ENCODE peak calls at places on chromosomes 16 and 17, in nine cellular contexts. O is Right ventricle myocardium superior; E is caudate nucleus; C is bronchial epithelial cell; V is tibial artery; B is GM13977; H is activated naive CD8-positive, alpha-beta T cell treated with anti-CD3 and anti-CD28 coated beads for 36 hours; F is Caco-2; P is activated CD4-positive, alpha-beta T cell treated with anti-CD3 and anti-CD28 coated beads, Interleukin-2, amount 50 U/mL, for 1 hour. Q is an unnamed sample.

GRCh38 chr16:87583453-87584131 is 18.7 kb upstream of the JPH3 start:
- DNase-seq in F (no peak), O (no peak), C (no peak), P (no peak), E (no peak), B (no peak), V (peak; percentile 75), H (no peak), Q (no peak)

GRCh38 chr17:33498069-33498468 is 205.0 kb upstream of the ASIC2 start:
- DNase-seq in B (no peak), F (no peak), V (no peak), O (no peak), P (no peak), H (no peak), E (no peak), C (no peak), Q (no peak)

GRCh38 chr17:44363613-44364159 is at the start of gene FAM171A2:
- DNase-seq in E (peak; percentile 34), B (peak; percentile 95), V (peak; percentile 67), P (peak; percentile 63), C (no peak), H (peak; percentile 83), F (peak; percentile 83), O (peak; percentile 79), Q (peak; percentile 67)

GRCh38 chr16:87924041-87924851 is 12.1 kb downstream of the CA5A start:
- DNase-seq in E (no peak), F (no peak), B (peak; percentile 90), V (no peak), C (peak; percentile 51), O (no peak), H (no peak), P (no peak), Q (no peak)

GRCh38 chr16:2372684-2373083 is 32.2 kb upstream of the ABCA3 start:
- DNase-seq in B (no peak), F (no peak), P (no peak), H (no peak), E (no peak), O (no peak), V (no peak), C (no peak), Q (no peak)

GRCh38 chr17:19991252-19991885 is 13.7 kb upstream of the AKAP10 start:
- DNase-seq in F (no peak), H (no peak), O (no peak), B (no peak), C (no peak), V (no peak), P (no peak), E (no peak), Q (no peak)

GRCh38 chr16:48608452-48608851 is 1.5 kb downstream of the N4BP1 start:
- DNase-seq in P (no peak), H (no peak), B (peak; percentile 69), F (no peak), O (no peak), E (no peak), V (no peak), C (peak; percentile 80), Q (peak; percentile 65)

GRCh38 chr17:78735832-78736525 is 46.1 kb downstream of the CYTH1 start:
- DNase-seq in P (no peak), B (no peak), H (no peak), O (no peak), F (peak; percentile 77), V (no peak), E (no peak), C (peak; percentile 92), Q (peak; percentile 60)

GRCh38 chr17:49371178-49371834 is 9.3 kb upstream of the ZNF652 start:
- DNase-seq in V (no peak), E (no peak), C (peak; percentile 12), F (no peak), O (no peak), P (no peak), B (no peak), H (no peak), Q (no peak)

GRCh38 chr17:55005520-55005919 is 37.0 kb downstream of the STXBP4 start:
- DNase-seq in C (peak; percentile 35), O (no peak), E (no peak), P (no peak), H (no peak), B (peak; percentile 3), V (no peak), F (peak; percentile 24), Q (no peak)

GRCh38 chr17:76432712-76433336 is 20.1 kb downstream of the UBE2O start:
- DNase-seq in C (peak; percentile 40), O (no peak), P (no peak), V (no peak), H (no peak), E (no peak), B (no peak), F (peak; percentile 18), Q (no peak)

GRCh38 chr17:61635913-61636432 is 45.0 kb upstream of the NACA2 start:
- DNase-seq in H (peak; percentile 18), B (peak; percentile 12), V (no peak), P (peak; percentile 39), E (no peak), C (peak; percentile 49), F (peak; percentile 67), O (no peak), Q (peak; percentile 48)

GRCh38 chr17:36722121-36722902 is 120.9 kb downstream of the MRM1 start:
- DNase-seq in P (peak; percentile 72), B (peak; percentile 94), C (no peak), F (peak; percentile 24), H (peak; percentile 86), E (peak; percentile 55), V (no peak), O (peak; percentile 77), Q (peak; percentile 79)

GRCh38 chr16:10447289-10447688 is 61.4 kb downstream of the ATF7IP2 start:
- DNase-seq in V (no peak), H (no peak), P (no peak), C (no peak), B (no peak), O (no peak), E (no peak), F (no peak), Q (no peak)

GRCh38 chr17:9142772-9143494 is 121.6 kb downstream of the NTN1 start:
- DNase-seq in E (no peak), P (no peak), V (no peak), B (no peak), H (no peak), O (no peak), C (no peak), F (no peak), Q (no peak)

GRCh38 chr17:58671969-58672368 is 19.9 kb downstream of the TEX14 start:
- DNase-seq in C (no peak), F (no peak), E (no peak), O (no peak), B (no peak), V (no peak), H (no peak), P (no peak), Q (no peak)

GRCh38 chr17:79011451-79012147 is 2.0 kb upstream of the CANT1 start:
- DNase-seq in V (no peak), B (no peak), H (no peak), E (no peak), O (no peak), C (peak; percentile 91), P (no peak), F (peak; percentile 33), Q (no peak)

GRCh38 chr16:77993111-77993571 is 29.2 kb upstream of the CLEC3A start:
- DNase-seq in H (no peak), O (no peak), P (no peak), C (no peak), V (no peak), F (no peak), E (no peak), B (no peak), Q (no peak)

GRCh38 chr17:12296120-12296727 is 275.5 kb downstream of the MAP2K4 start:
- DNase-seq in H (no peak), C (no peak), B (no peak), E (no peak), P (no peak), O (peak; percentile 43), V (no peak), F (no peak), Q (no peak)

GRCh38 chr16:89473791-89474414 is 16.5 kb downstream of the ANKRD11 start:
- DNase-seq in B (no peak), C (peak; percentile 82), F (no peak), V (no peak), O (no peak), E (peak; percentile 13), P (no peak), H (no peak), Q (peak; percentile 49)

GRCh38 chr16:8740775-8741355 is 56.6 kb downstream of the TMEM186 start:
- DNase-seq in B (no peak), F (no peak), E (no peak), O (no peak), V (no peak), C (no peak), H (no peak), P (no peak), Q (no peak)

GRCh38 chr17:57735707-57736106 is 9.4 kb downstream of the CCDC182 start:
- DNase-seq in B (peak; percentile 31), E (no peak), C (peak; percentile 7), P (no peak), F (peak; percentile 40), H (no peak), V (no peak), O (no peak), Q (no peak)

GRCh38 chr16:13779676-13780075 is 140.3 kb upstream of the ERCC4 start:
- DNase-seq in P (no peak), F (no peak), E (no peak), C (no peak), H (no peak), O (no peak), B (no peak), V (no peak), Q (no peak)

GRCh38 chr17:1563786-1564613 is 1.4 kb upstream of the PITPNA start:
- DNase-seq in H (no peak), V (no peak), F (no peak), C (no peak), O (no peak), B (no peak), E (no peak), P (no peak), Q (no peak)

GRCh38 chr17:81537856-81538555 is 9.8 kb downstream of the FSCN2 start:
- DNase-seq in C (no peak), H (no peak), F (no peak), V (no peak), O (no peak), P (no peak), B (no peak), E (no peak), Q (no peak)

GRCh38 chr16:50266337-50267091 is at the start of gene ADCY7:
- DNase-seq in F (no peak), C (peak; percentile 69), E (peak; percentile 19), V (peak; percentile 82), H (peak; percentile 88), P (peak; percentile 87), B (peak; percentile 78), O (peak; percentile 86), Q (peak; percentile 92)

GRCh38 chr16:3256146-3256875 is at the start of gene MEFV:
- DNase-seq in B (no peak), V (no peak), E (no peak), P (no peak), F (no peak), H (no peak), C (peak; percentile 10), O (no peak), Q (no peak)

GRCh38 chr17:56681561-56682266 is 88.2 kb downstream of the NOG start:
- DNase-seq in E (no peak), C (peak; percentile 93), V (no peak), B (no peak), O (no peak), H (peak; percentile 39), F (no peak), P (no peak), Q (no peak)

GRCh38 chr17:63944736-63945499 is 12.8 kb upstream of the CD79B start:
- DNase-seq in E (no peak), O (no peak), P (no peak), V (no peak), F (no peak), H (no peak), B (no peak), C (no peak), Q (no peak)

GRCh38 chr16:30942421-30942796 is 6.5 kb upstream of the ORAI3 start:
- DNase-seq in B (no peak), E (no peak), C (no peak), P (no peak), F (no peak), H (no peak), O (no peak), V (no peak), Q (no peak)

GRCh38 chr17:41792835-41793748 is 6.6 kb upstream of the JUP start:
- DNase-seq in E (no peak), H (no peak), B (no peak), C (peak; percentile 90), V (no peak), P (no peak), O (peak; percentile 75), F (peak; percentile 94), Q (no peak)